ENCODE peak calls at places on chromosomes 11 and 22, in four cellular contexts. R is pancreas, X is A549, V is BJ. O is an unnamed sample.

GRCh38 chr11:87036756-87037449 is 831 bp upstream of the TMEM135 start:
- DNase-seq in R (no peak), X (no peak), V (no peak), O (no peak)

GRCh38 chr11:61163714-61164609 is 2.7 kb upstream of the VPS37C start:
- DNase-seq in R (no peak), X (no peak), V (no peak), O (no peak)

GRCh38 chr11:128902515-128903066 is 11.4 kb downstream of the KCNJ5 start:
- DNase-seq in R (no peak), X (no peak), V (no peak), O (peak)

GRCh38 chr11:62552465-62552782 is 5.8 kb upstream of the AHNAK start:
- DNase-seq in R (no peak), X (no peak), V (no peak), O (no peak)

GRCh38 chr11:58641326-58641725 is 18.9 kb downstream of the CNTF start:
- DNase-seq in R (no peak), X (no peak), V (no peak), O (no peak)

GRCh38 chr11:22797081-22797480 is 32.5 kb downstream of the SVIP start:
- DNase-seq in R (no peak), X (no peak), V (no peak), O (no peak)

GRCh38 chr11:2541881-2542361 is 97.1 kb downstream of the KCNQ1 start:
- DNase-seq in R (no peak), X (no peak), V (no peak), O (no peak)

GRCh38 chr22:38032681-38033521 is 24.3 kb upstream of the PICK1 start:
- DNase-seq in R (peak), X (no peak), V (peak), O (peak)

GRCh38 chr11:124892750-124893454 is 4.8 kb downstream of the ROBO4 start:
- DNase-seq in R (no peak), X (no peak), V (no peak), O (peak)

GRCh38 chr11:92843455-92843854 is 126.0 kb upstream of the MTNR1B start:
- DNase-seq in R (no peak), X (no peak), V (no peak), O (no peak)

GRCh38 chr11:131686836-131687235 is 316.4 kb downstream of the NTM start:
- DNase-seq in R (no peak), X (no peak), V (no peak), O (no peak)

GRCh38 chr11:117369521-117369920 is 41.9 kb downstream of the CEP164 start:
- DNase-seq in R (no peak), X (no peak), V (no peak), O (no peak)

GRCh38 chr11:62373464-62374110 is 36.3 kb downstream of the ASRGL1 start:
- DNase-seq in R (no peak), X (no peak), V (no peak), O (no peak)

GRCh38 chr22:31321421-31321820 is 24.7 kb downstream of the PATZ1 start:
- DNase-seq in R (no peak), X (no peak), V (no peak), O (no peak)

GRCh38 chr11:114082767-114083181 is 23.3 kb downstream of the ZBTB16 start:
- DNase-seq in R (peak), X (no peak), V (no peak), O (no peak)

GRCh38 chr11:2156416-2157182 is 4.4 kb downstream of the INS start:
- DNase-seq in R (peak), X (peak), V (no peak), O (peak)

DNA sequence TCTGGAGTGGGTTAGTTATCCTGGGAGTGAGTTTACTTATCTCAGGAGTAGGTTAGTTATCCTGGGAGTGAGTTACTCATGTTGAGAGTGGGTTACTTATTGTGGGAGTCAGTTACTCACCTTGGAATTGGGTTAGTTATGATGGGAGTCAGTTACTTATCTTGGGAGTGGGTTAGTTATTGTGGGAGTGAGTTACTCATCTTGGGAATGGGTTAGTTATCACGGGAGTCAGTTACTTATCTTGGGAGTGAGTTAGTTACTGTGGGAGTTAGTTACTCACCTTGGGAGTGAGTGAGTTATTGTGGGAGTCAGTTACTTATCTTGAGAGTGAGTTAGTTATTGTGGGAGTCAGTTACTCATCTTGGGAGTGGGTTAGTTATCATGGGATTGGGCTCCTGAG is 49.6 kb upstream of the B3GAT1 start:
- DNase-seq in R (no peak), X (no peak), V (no peak), O (no peak)
- H3K4me3 ChIP-seq in R (no peak), X (no peak), V (no peak), O (no peak)

GRCh38 chr11:67614730-67615454 is 8.2 kb downstream of the NDUFV1 start:
- DNase-seq in R (peak), X (no peak), V (no peak), O (no peak)

GRCh38 chr11:67617243-67617953 is 10.7 kb downstream of the NDUFV1 start:
- DNase-seq in R (no peak), X (no peak), V (no peak), O (no peak)

GRCh38 chr11:67613960-67614715 is 7.4 kb downstream of the NDUFV1 start:
- DNase-seq in R (peak), X (no peak), V (no peak), O (peak)

GRCh38 chr11:67616431-67617242 is 9.9 kb downstream of the NDUFV1 start:
- DNase-seq in R (no peak), X (no peak), V (no peak), O (no peak)

GRCh38 chr11:67615455-67616430 is 9.0 kb downstream of the NDUFV1 start:
- DNase-seq in R (peak), X (peak), V (no peak), O (peak)
- TF ChIP-seq CTCF in R (peak), X (peak), V (peak), O (peak)

GRCh38 chr11:68040957-68041591 is 2.2 kb downstream of the TCIRG1 start:
- DNase-seq in R (peak), X (no peak), V (no peak), O (no peak)
- H3K4me3 ChIP-seq in R (peak), X (peak), V (peak), O (peak)

GRCh38 chr11:95450547-95451123 is 219.6 kb upstream of the SESN3 start:
- DNase-seq in R (no peak), X (no peak), V (no peak), O (peak)

GRCh38 chr11:95451682-95452081 is 220.7 kb upstream of the SESN3 start:
- DNase-seq in R (no peak), X (no peak), V (no peak), O (peak)

GRCh38 chr11:95455228-95455627 is 224.2 kb upstream of the SESN3 start:
- DNase-seq in R (no peak), X (no peak), V (no peak), O (no peak)

GRCh38 chr11:95453616-95454118 is 222.7 kb upstream of the SESN3 start:
- DNase-seq in R (peak), X (no peak), V (no peak), O (peak)

GRCh38 chr11:95451261-95451660 is 220.3 kb upstream of the SESN3 start:
- DNase-seq in R (no peak), X (no peak), V (no peak), O (peak)
- TF ChIP-seq CTCF in R (no peak), X (no peak), V (no peak), O (no peak)

GRCh38 chr11:109972181-109972715 is 120.9 kb upstream of the ZC3H12C start:
- DNase-seq in R (no peak), X (no peak), V (no peak), O (no peak)
- H3K4me3 ChIP-seq in R (no peak), X (no peak), V (no peak), O (no peak)

DNA sequence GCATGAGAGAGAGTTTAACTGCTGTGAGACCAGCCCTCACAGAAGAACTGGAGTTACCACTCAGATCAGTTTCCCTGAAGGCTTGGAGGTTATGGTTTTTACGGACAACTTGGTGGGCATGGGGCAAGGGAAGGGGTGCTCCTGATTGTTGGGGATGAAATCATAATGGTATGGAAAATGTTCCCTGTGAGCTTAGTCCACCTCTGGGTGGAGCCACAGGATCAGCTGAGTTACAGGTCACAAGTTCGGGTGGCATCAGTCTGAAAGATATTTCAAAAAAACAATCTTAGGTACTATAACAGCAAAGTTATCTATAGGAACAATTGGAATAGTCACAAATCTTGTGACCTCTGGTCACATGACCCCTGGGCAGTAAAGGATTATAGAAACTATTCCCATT is 162.9 kb downstream of the DLG2 start:
- DNase-seq in R (no peak), X (no peak), V (no peak), O (no peak)
- TF ChIP-seq CTCF in R (no peak), X (no peak), V (no peak), O (no peak)

GRCh38 chr11:65078786-65079342 is 5.0 kb downstream of the CDCA5 start:
- DNase-seq in R (no peak), X (no peak), V (no peak), O (no peak)
- H3K4me3 ChIP-seq in R (no peak), X (no peak), V (no peak), O (no peak)

DNA sequence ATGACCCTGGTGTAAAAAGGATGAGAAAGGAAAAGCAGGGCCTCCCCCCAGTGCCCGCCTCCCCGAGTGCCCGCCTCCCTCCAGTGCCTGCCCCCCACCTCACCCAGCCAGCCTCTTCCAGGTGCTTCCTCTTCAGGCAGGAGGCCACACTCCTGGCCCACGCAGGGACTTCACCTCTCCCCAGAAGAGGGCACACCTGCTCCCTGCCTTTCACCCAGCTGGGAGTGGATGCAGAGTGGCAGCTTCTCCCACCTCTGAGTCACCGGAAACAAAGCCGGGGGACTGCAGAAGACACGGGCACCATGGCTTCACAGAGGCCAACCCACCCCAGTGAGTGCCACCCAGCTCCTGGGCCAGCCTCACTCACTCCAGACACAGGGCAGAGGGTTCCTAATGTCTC is 16.1 kb downstream of the CPT1A start:
- DNase-seq in R (peak), X (no peak), V (no peak), O (no peak)
- TF ChIP-seq CTCF in R (no peak), X (peak), V (peak), O (no peak)